ENCODE peak calls at places on chromosomes 12 and 14, in seven cellular contexts. S is lower leg skin, X is right cardiac atrium, J is IMR-90, L is pancreas, T is AG09309, E is dorsolateral prefrontal cortex. W is an unnamed sample.

GRCh38 chr14:58131386-58131785 is 20.6 kb downstream of the ARMH4 start:
- DNase-seq in L (no peak), T (no peak), E (no peak), S (no peak), J (peak), X (no peak), W (no peak)

GRCh38 chr14:61202124-61202523 is 79.0 kb downstream of the TMEM30B start:
- DNase-seq in X (no peak), S (no peak), J (no peak), T (no peak), L (no peak), E (no peak), W (no peak)

GRCh38 chr14:72169521-72169920 is 237.3 kb downstream of the RGS6 start:
- DNase-seq in J (no peak), E (no peak), L (no peak), X (no peak), T (no peak), S (no peak), W (no peak)

GRCh38 chr14:61875483-61875882 is 113.3 kb downstream of the SNAPC1 start:
- DNase-seq in J (no peak), X (no peak), L (no peak), E (no peak), T (no peak), S (no peak), W (no peak)

GRCh38 chr12:123532808-123533649 is 490 bp downstream of the RILPL1 start:
- DNase-seq in X (peak), L (peak), S (no peak), J (peak), T (no peak), E (no peak), W (no peak)

GRCh38 chr14:103542545-103543088 is 13.6 kb downstream of the TRMT61A start:
- DNase-seq in L (peak), E (peak), T (no peak), J (no peak), X (peak), S (no peak), W (peak)

GRCh38 chr12:118429703-118430383 is 53.5 kb downstream of the SUDS3 start:
- DNase-seq in L (no peak), E (no peak), X (no peak), S (no peak), T (no peak), J (no peak), W (no peak)

GRCh38 chr12:92465786-92466185 is 237.0 kb upstream of the PLEKHG7 start:
- DNase-seq in X (no peak), J (no peak), E (no peak), T (no peak), L (no peak), S (no peak), W (no peak)

GRCh38 chr14:100712490-100712889 is 14.2 kb upstream of the DLK1 start:
- DNase-seq in X (no peak), E (no peak), S (no peak), T (no peak), L (peak), J (no peak), W (no peak)

GRCh38 chr12:131196220-131196619 is 242.5 kb downstream of the ADGRD1 start:
- DNase-seq in J (no peak), T (no peak), S (no peak), X (no peak), L (no peak), E (no peak), W (peak)

GRCh38 chr12:92094751-92095161 is 50.9 kb downstream of the BTG1 start:
- DNase-seq in L (no peak), E (no peak), J (peak), X (no peak), S (no peak), T (no peak), W (no peak)

GRCh38 chr14:102164241-102164641 is 24.5 kb downstream of the WDR20 start:
- DNase-seq in L (no peak), S (no peak), X (peak), E (no peak), T (no peak), J (peak), W (no peak)

GRCh38 chr12:113092478-113093408 is 36.2 kb downstream of the DTX1 start:
- DNase-seq in X (peak), T (no peak), S (no peak), J (no peak), L (peak), E (no peak), W (no peak)

GRCh38 chr12:70719672-70720420 is 82.6 kb upstream of the PTPRB start:
- DNase-seq in J (peak), S (no peak), T (no peak), L (no peak), E (peak), X (peak), W (no peak)

GRCh38 chr12:90043264-90043663 is 334.6 kb upstream of the ATP2B1 start:
- DNase-seq in L (no peak), X (no peak), S (no peak), T (no peak), E (no peak), J (peak), W (no peak)

GRCh38 chr12:89286506-89286905 is 65.8 kb downstream of the DUSP6 start:
- DNase-seq in J (no peak), L (no peak), X (no peak), S (no peak), T (no peak), E (no peak), W (no peak)

GRCh38 chr12:117148642-117149041 is 41.6 kb downstream of the FBXO21 start:
- DNase-seq in X (no peak), L (no peak), T (no peak), E (no peak), S (no peak), J (no peak), W (no peak)

GRCh38 chr14:91942946-91943345 is 4.5 kb downstream of the FBLN5 start:
- DNase-seq in L (no peak), S (no peak), J (no peak), T (no peak), X (no peak), E (no peak), W (no peak)

GRCh38 chr12:6915789-6916285 is 1.5 kb downstream of the ENO2 start:
- DNase-seq in S (no peak), X (no peak), E (no peak), J (no peak), T (no peak), L (no peak), W (no peak)

GRCh38 chr12:72547593-72547992 is 275.4 kb downstream of the TRHDE start:
- DNase-seq in T (no peak), E (no peak), S (no peak), L (no peak), J (peak), X (no peak), W (no peak)

GRCh38 chr12:65487679-65488078 is 209.2 kb downstream of the MSRB3 start:
- DNase-seq in J (no peak), L (no peak), E (no peak), T (no peak), X (no peak), S (no peak), W (no peak)

GRCh38 chr14:54116163-54116562 is 159.5 kb upstream of the BMP4 start:
- DNase-seq in L (no peak), S (no peak), E (no peak), J (no peak), X (no peak), T (no peak), W (no peak)

GRCh38 chr12:6771091-6771495 is 1.2 kb upstream of the LAG3 start:
- DNase-seq in S (peak), T (no peak), X (peak), J (no peak), E (no peak), L (no peak), W (no peak)

GRCh38 chr12:29639893-29640495 is 142.5 kb upstream of the OVCH1 start:
- DNase-seq in L (no peak), X (peak), S (no peak), E (no peak), T (no peak), J (no peak), W (no peak)

GRCh38 chr14:93005135-93005813 is 82.3 kb downstream of the CHGA start:
- DNase-seq in T (no peak), L (peak), X (peak), E (no peak), J (no peak), S (no peak), W (no peak)

GRCh38 chr12:88639361-88639760 is 59.1 kb upstream of the KITLG start:
- DNase-seq in S (no peak), J (peak), L (no peak), T (no peak), X (no peak), E (no peak), W (no peak)

GRCh38 chr14:104075530-104076151 is 9.9 kb upstream of the ASPG start:
- DNase-seq in E (no peak), J (no peak), L (no peak), S (no peak), T (no peak), X (no peak), W (no peak)

GRCh38 chr14:34237098-34237497 is 224.9 kb downstream of the SPTSSA start:
- DNase-seq in L (no peak), E (no peak), X (no peak), T (no peak), S (no peak), J (no peak), W (no peak)

GRCh38 chr12:45415393-45415817 is 199.5 kb downstream of the ANO6 start:
- DNase-seq in S (peak), X (no peak), L (no peak), J (peak), T (peak), E (no peak), W (peak)

GRCh38 chr14:82075566-82075965 is 541.9 kb upstream of the SEL1L start:
- DNase-seq in L (peak), J (no peak), E (no peak), X (peak), S (no peak), T (no peak), W (no peak)

GRCh38 chr14:101120636-101121398 is 217.3 kb upstream of the RTL1 start:
- DNase-seq in X (peak), L (peak), J (no peak), E (no peak), T (no peak), S (peak), W (peak)

GRCh38 chr12:123076604-123077297 is 74.1 kb downstream of the PITPNM2 start:
- DNase-seq in E (no peak), J (no peak), L (no peak), X (no peak), T (no peak), S (no peak), W (no peak)

GRCh38 chr14:102770910-102771543 is 6.2 kb upstream of the TRAF3 start:
- DNase-seq in T (no peak), L (no peak), J (no peak), E (no peak), S (no peak), X (no peak), W (no peak)

GRCh38 chr12:13223941-13224340 is 27.4 kb downstream of the EMP1 start:
- DNase-seq in J (peak), X (no peak), S (no peak), T (no peak), E (no peak), L (no peak), W (no peak)

GRCh38 chr12:27187697-27188096 is 56.4 kb upstream of the STK38L start:
- DNase-seq in T (no peak), E (no peak), X (no peak), L (no peak), S (no peak), J (no peak), W (no peak)

GRCh38 chr14:37669242-37669641 is 73.8 kb downstream of the TTC6 start:
- DNase-seq in E (no peak), L (no peak), J (no peak), S (no peak), T (no peak), X (no peak), W (no peak)

GRCh38 chr12:58919271-58920101 is 818 bp downstream of the LRIG3 start:
- DNase-seq in X (peak), S (no peak), T (no peak), L (peak), J (peak), E (no peak), W (no peak)

GRCh38 chr12:58916891-58917570 is 3.3 kb downstream of the LRIG3 start:
- DNase-seq in E (no peak), T (peak), L (no peak), S (no peak), J (peak), X (no peak), W (no peak)

GRCh38 chr12:58917699-58918334 is 2.5 kb downstream of the LRIG3 start:
- DNase-seq in L (no peak), X (no peak), T (no peak), J (no peak), E (no peak), S (no peak), W (no peak)

GRCh38 chr12:58920102-58920955 is at the start of gene LRIG3:
- DNase-seq in X (peak), S (peak), E (peak), L (peak), T (peak), J (peak), W (peak)

DNA sequence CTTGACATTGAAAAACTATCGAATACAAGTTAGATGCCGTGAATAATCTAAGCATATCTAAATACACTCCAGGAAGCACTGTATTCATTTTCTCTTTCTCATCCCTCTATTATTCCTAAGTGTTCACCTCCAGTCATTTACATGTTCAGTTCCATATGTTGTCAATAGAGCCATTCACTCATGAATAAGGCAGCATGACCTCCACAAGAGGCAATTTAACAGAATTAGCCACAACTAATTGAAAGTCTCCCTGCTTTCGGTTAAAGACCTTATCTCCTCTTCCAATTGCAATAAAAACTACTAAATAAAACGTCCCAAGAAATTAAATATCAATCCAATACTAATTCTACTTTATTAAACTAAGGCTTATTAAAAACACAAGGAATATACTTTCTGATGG is 1.8 kb downstream of the LRIG3 start:
- DNase-seq in J (peak), S (no peak), E (no peak), L (no peak), X (no peak), T (no peak), W (no peak)
- H3K4me3 ChIP-seq in J (peak), S (peak), E (peak), L (peak), X (peak), T (peak), W (peak)

DNA sequence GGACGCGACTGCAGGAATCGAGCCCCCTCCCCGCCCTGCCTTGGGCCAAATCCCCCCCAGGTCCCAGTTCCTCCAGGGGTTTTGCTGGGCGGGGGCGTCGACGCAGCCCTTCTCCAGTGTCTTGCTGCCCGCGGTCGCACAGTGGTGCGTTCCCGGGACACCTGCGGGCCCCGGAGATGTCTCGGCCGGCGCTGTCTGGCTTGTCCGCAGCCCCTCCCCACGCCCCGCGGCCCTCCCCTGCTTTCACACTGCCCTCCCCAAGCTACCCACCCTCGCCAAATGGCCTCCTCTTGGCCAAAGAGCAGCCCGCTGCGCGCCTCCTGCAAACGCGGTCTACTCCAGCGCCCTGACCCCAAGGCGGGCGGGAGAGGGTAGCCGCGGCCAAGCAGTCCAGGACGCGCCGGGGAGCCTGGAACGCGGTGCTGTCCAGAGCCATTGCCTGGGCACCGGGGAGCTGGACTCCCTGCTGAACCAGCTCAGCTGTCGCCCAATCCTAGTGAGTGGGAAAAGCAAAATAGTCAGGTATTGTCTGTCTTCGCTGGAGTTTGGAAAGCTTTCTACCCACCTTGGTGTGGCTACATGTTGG is 122.0 kb downstream of the AACS start:
- DNase-seq in E (no peak), L (peak), S (no peak), J (no peak), T (no peak), X (peak), W (no peak)
- H3K4me3 ChIP-seq in E (peak), L (peak), S (no peak), J (no peak), T (peak), X (peak), W (peak)

GRCh38 chr12:108218911-108219310 is 89.8 kb downstream of the WSCD2 start:
- DNase-seq in J (no peak), S (no peak), T (no peak), X (no peak), E (no peak), L (no peak), W (no peak)

GRCh38 chr12:108214046-108214445 is 85.0 kb downstream of the WSCD2 start:
- DNase-seq in X (no peak), J (no peak), E (no peak), L (no peak), S (no peak), T (no peak), W (no peak)

GRCh38 chr12:108211161-108211560 is 82.1 kb downstream of the WSCD2 start:
- DNase-seq in S (no peak), J (no peak), T (no peak), L (no peak), E (no peak), X (no peak), W (no peak)

GRCh38 chr12:108215458-108215857 is 86.4 kb downstream of the WSCD2 start:
- DNase-seq in L (no peak), X (no peak), J (no peak), S (no peak), E (no peak), T (no peak), W (no peak)

GRCh38 chr12:108214486-108214885 is 85.4 kb downstream of the WSCD2 start:
- DNase-seq in L (no peak), S (no peak), J (peak), T (no peak), X (peak), E (no peak), W (no peak)
- H3K4me3 ChIP-seq in L (no peak), S (no peak), J (no peak), T (no peak), X (no peak), E (no peak), W (no peak)

DNA sequence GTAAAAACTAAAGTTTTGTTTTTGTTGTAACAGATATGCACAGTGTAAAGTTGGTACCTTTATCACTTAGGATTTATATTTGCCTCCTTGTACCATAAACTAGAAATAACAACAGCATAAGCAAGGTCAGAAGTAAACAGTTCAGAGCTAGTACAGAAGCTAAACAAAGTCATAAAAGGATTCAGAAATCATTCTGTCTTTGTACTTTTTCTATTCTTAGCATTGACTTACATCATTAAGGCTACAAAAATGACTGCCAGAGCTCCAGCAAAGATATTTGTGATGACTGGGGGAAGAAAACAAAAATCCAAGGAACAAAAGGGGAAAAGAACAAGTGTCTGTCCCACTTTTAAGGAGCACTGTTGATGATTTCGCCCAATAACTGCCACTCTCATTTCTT is 347.2 kb downstream of the CCDC91 start:
- DNase-seq in X (no peak), T (no peak), J (no peak), L (no peak), S (no peak), E (no peak), W (no peak)
- H3K4me3 ChIP-seq in X (no peak), T (no peak), J (no peak), L (no peak), S (no peak), E (no peak), W (no peak)

DNA sequence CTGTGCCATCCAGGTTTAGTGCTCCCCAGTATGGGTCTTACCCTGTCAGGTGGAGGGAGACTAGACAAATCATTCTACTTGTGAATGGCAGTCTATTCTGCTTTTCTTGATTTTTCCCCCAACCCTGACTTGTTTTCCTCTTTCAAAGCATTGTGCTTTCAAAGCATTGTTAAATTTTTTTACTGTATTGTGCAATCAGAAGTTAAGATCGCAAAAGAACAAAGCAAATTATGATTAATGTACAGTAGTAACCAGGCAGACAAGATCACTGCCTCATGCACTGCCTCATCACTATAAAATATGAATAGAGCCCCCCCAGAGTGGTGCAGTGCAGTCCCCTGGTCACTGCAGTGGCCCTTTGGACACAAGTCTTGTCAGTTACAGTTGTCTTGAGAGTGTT is 14.1 kb downstream of the GABARAPL1 start:
- DNase-seq in S (no peak), L (no peak), E (no peak), X (no peak), J (no peak), T (no peak), W (no peak)
- H3K4me3 ChIP-seq in S (no peak), L (no peak), E (no peak), X (no peak), J (no peak), T (no peak), W (no peak)

DNA sequence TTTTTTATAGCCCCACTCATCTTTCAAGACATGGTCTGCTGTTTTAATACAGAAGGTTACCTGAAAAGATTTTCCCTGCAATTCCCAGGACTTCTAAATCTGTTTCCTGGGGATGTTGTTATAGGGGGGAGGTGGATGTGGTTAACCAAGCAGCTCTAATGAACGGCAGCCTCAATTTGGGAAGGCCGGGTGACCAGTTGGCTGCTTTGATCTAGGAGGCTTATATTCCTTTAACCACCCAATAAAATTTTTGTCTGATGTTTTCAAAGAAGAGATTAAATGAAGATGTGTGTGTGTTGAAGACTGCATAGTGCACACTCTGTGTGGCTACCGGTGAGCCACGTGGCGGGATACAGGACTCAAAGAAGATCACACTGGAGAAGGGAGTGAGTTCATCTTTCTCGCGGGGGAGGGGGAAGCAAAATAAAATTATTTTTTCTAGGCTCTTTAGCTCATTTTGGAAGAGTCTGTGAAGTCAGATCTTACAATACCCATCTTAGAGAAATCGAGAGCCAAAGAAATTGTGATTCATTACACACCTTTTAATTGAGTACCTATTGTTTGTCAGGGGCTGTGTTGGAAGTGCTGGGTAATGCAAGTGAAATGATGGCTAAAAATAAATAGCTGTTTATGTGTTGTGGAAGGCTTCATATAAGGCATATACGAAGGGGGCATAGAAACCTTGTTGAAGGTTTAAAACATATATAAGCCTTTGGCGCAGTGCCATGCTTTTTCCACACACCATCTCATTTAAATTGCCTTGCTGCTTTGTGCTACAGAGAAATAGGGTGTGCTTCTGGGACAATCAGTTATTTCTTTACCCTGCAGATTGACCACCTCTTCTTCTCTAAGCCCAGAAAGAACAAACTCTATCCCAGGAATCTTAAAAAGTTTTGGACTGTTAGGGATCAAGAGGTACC is 18.5 kb downstream of the ELK3 start:
- DNase-seq in X (no peak), J (no peak), S (no peak), E (no peak), T (no peak), L (no peak), W (peak)
- H3K4me3 ChIP-seq in X (no peak), J (no peak), S (no peak), E (no peak), T (no peak), L (no peak), W (no peak)

W was measured in right atrium auricular region.